ENCODE peak calls at places on chromosomes 16 and 17, in eight cellular contexts. K, B, N, J, C, Q, Y and G are unnamed samples.

GRCh38 chr17:7351665-7352558 is at the start of gene KCTD11:
- DNase-seq in C (peak), B (peak), J (peak), Q (peak), K (peak), N (peak), Y (peak), G (peak)

GRCh38 chr16:50526796-50527195 is 21.4 kb upstream of the NKD1 start:
- DNase-seq in C (no peak), Q (no peak), Y (no peak), B (no peak), N (no peak), K (no peak), J (no peak), G (no peak)

GRCh38 chr16:31130336-31130812 is 5.2 kb downstream of the PRSS8 start:
- DNase-seq in C (no peak), J (no peak), N (no peak), B (no peak), K (no peak), Y (no peak), Q (no peak), G (no peak)

GRCh38 chr17:43359469-43360105 is 39.2 kb upstream of the ARL4D start:
- DNase-seq in Y (no peak), C (no peak), J (no peak), K (no peak), Q (no peak), N (peak), B (no peak), G (no peak)

GRCh38 chr17:69434164-69434579 is 19.7 kb downstream of the MAP2K6 start:
- DNase-seq in B (peak), N (no peak), K (no peak), Y (no peak), J (peak), Q (no peak), C (no peak), G (no peak)

GRCh38 chr16:253833-254232 is 19.2 kb downstream of the FAM234A start:
- DNase-seq in C (no peak), B (no peak), Y (no peak), J (no peak), Q (no peak), N (no peak), K (no peak), G (no peak)

GRCh38 chr16:25374556-25374955 is 116.9 kb upstream of the ZKSCAN2 start:
- DNase-seq in C (no peak), B (no peak), N (no peak), Y (no peak), K (no peak), J (no peak), Q (no peak), G (no peak)

GRCh38 chr16:53159781-53160436 is 105.1 kb downstream of the CHD9 start:
- DNase-seq in Q (peak), C (no peak), B (peak), Y (no peak), J (no peak), K (peak), N (peak), G (peak)

GRCh38 chr17:48539177-48539576 is 5.7 kb downstream of the HOXB2 start:
- DNase-seq in K (peak), Y (peak), B (peak), Q (peak), C (no peak), J (peak), N (peak), G (no peak)

GRCh38 chr17:43905985-43906852 is 1.1 kb downstream of the MPP2 start:
- DNase-seq in Q (peak), B (peak), Y (no peak), J (no peak), K (peak), N (no peak), C (peak), G (no peak)

GRCh38 chr16:74184839-74185238 is 111.8 kb upstream of the PSMD7 start:
- DNase-seq in J (no peak), K (no peak), C (no peak), Q (no peak), Y (no peak), N (no peak), B (no peak), G (no peak)

GRCh38 chr17:72481572-72481971 is 360.8 kb downstream of the SOX9 start:
- DNase-seq in Q (no peak), Y (no peak), B (no peak), J (no peak), N (no peak), K (no peak), C (no peak), G (no peak)

GRCh38 chr17:55588446-55588845 is 77.2 kb upstream of the SMIM36 start:
- DNase-seq in J (peak), N (peak), Q (no peak), C (no peak), Y (no peak), K (peak), B (peak), G (no peak)

GRCh38 chr17:1985686-1986085 is 39.4 kb downstream of the RTN4RL1 start:
- DNase-seq in N (no peak), K (no peak), Q (no peak), Y (no peak), B (no peak), J (no peak), C (no peak), G (no peak)

GRCh38 chr17:37450090-37450489 is 39.6 kb upstream of the DUSP14 start:
- DNase-seq in N (no peak), K (no peak), B (peak), J (peak), Q (no peak), Y (no peak), C (no peak), G (no peak)

GRCh38 chr16:27771201-27771910 is 221.4 kb downstream of the KATNIP start:
- DNase-seq in Q (no peak), N (no peak), B (no peak), J (no peak), C (no peak), K (no peak), Y (no peak), G (no peak)

GRCh38 chr16:80852261-80852872 is 48.0 kb upstream of the CDYL2 start:
- DNase-seq in N (peak), Q (peak), B (peak), Y (no peak), K (peak), C (no peak), J (peak), G (peak)

GRCh38 chr17:44191941-44192496 is 5.2 kb downstream of the TMUB2 start:
- DNase-seq in K (no peak), N (no peak), B (no peak), J (no peak), Y (no peak), C (no peak), Q (no peak), G (no peak)

GRCh38 chr16:49048557-49048956 is 233.1 kb downstream of the CBLN1 start:
- DNase-seq in N (no peak), J (peak), B (peak), Y (no peak), C (no peak), K (peak), Q (no peak), G (no peak)

GRCh38 chr16:3519581-3519980 is 18.8 kb downstream of the CLUAP1 start:
- DNase-seq in Y (no peak), B (no peak), J (no peak), Q (peak), K (no peak), N (peak), C (no peak), G (no peak)

GRCh38 chr17:80260791-80261158 is at the start of gene RNF213:
- DNase-seq in K (no peak), B (no peak), Q (peak), J (no peak), C (peak), N (no peak), Y (no peak), G (peak)

GRCh38 chr17:67335245-67335835 is 31.0 kb downstream of the PSMD12 start:
- DNase-seq in K (peak), Q (no peak), Y (no peak), N (no peak), B (no peak), C (no peak), J (no peak), G (no peak)

GRCh38 chr16:69844441-69844840 is 82.3 kb downstream of the WWP2 start:
- DNase-seq in Q (no peak), J (no peak), Y (no peak), K (no peak), B (no peak), C (no peak), N (no peak), G (no peak)

GRCh38 chr17:28477928-28478327 is 4.5 kb downstream of the SLC13A2 start:
- DNase-seq in K (no peak), N (no peak), J (no peak), Q (no peak), Y (no peak), B (no peak), C (no peak), G (no peak)

GRCh38 chr17:3641014-3641413 is 4.5 kb downstream of the CTNS start:
- DNase-seq in N (no peak), Q (no peak), B (no peak), K (no peak), C (no peak), J (no peak), Y (no peak), G (no peak)

GRCh38 chr16:14401839-14402115 is 228.3 kb downstream of the PARN start:
- DNase-seq in N (no peak), B (peak), K (peak), J (no peak), Y (no peak), C (no peak), Q (no peak), G (no peak)

GRCh38 chr16:58235663-58236062 is 37.8 kb upstream of the CSNK2A2 start:
- DNase-seq in J (no peak), C (no peak), Q (no peak), K (no peak), Y (no peak), N (no peak), B (no peak), G (no peak)

GRCh38 chr17:41777579-41778188 is 8.8 kb downstream of the JUP start:
- DNase-seq in Q (peak), B (peak), Y (peak), C (peak), N (peak), J (no peak), K (peak), G (no peak)

GRCh38 chr17:80599546-80600305 is 55.1 kb downstream of the RPTOR start:
- DNase-seq in J (peak), B (no peak), N (no peak), Q (peak), K (peak), C (no peak), Y (no peak), G (no peak)

GRCh38 chr17:74190154-74190553 is 13.3 kb upstream of the RPL38 start:
- DNase-seq in N (peak), B (peak), Y (no peak), J (no peak), K (peak), Q (peak), C (no peak), G (no peak)

GRCh38 chr17:46020023-46020735 is 21.1 kb downstream of the STH start:
- DNase-seq in Q (no peak), J (no peak), K (no peak), C (no peak), B (no peak), N (no peak), Y (no peak), G (peak)

GRCh38 chr17:47946929-47947397 is 5.6 kb downstream of the PNPO start:
- DNase-seq in C (peak), Y (no peak), B (peak), J (peak), Q (peak), N (peak), K (peak), G (peak)

GRCh38 chr17:67534941-67535340 is 157.9 kb downstream of the PITPNC1 start:
- DNase-seq in C (no peak), N (no peak), Q (no peak), J (no peak), K (no peak), Y (no peak), B (no peak), G (no peak)

GRCh38 chr16:85551319-85551978 is 61.7 kb upstream of the GSE1 start:
- DNase-seq in N (no peak), C (no peak), B (no peak), Y (no peak), J (no peak), K (no peak), Q (no peak), G (no peak)

GRCh38 chr16:85549766-85550421 is 63.2 kb upstream of the GSE1 start:
- DNase-seq in B (no peak), C (no peak), N (no peak), K (no peak), J (no peak), Y (no peak), Q (no peak), G (no peak)

GRCh38 chr16:85548375-85548774 is 64.7 kb upstream of the GSE1 start:
- DNase-seq in Y (no peak), B (no peak), N (no peak), Q (no peak), J (no peak), K (no peak), C (no peak), G (no peak)

GRCh38 chr16:85552980-85553435 is 60.1 kb upstream of the GSE1 start:
- DNase-seq in J (no peak), Q (no peak), Y (no peak), K (no peak), B (no peak), C (no peak), N (no peak), G (no peak)

GRCh38 chr16:85550422-85551318 is 62.5 kb upstream of the GSE1 start:
- DNase-seq in J (no peak), C (no peak), Q (no peak), Y (no peak), N (no peak), B (no peak), K (no peak), G (no peak)
- TF ChIP-seq CTCF in J (no peak), C (no peak), Q (peak), Y (peak), N (peak), B (no peak), K (peak), G (no peak)

GRCh38 chr17:75524971-75525805 is at the start of gene LLGL2:
- DNase-seq in Q (peak), Y (no peak), C (peak), J (peak), B (peak), K (no peak), N (no peak), G (peak)
- TF ChIP-seq CTCF in Q (peak), Y (peak), C (peak), J (peak), B (peak), K (no peak), N (peak), G (peak)

GRCh38 chr17:12665263-12666210 is at the start of gene MYOCD:
- DNase-seq in J (no peak), Y (no peak), N (peak), Q (peak), B (peak), C (peak), K (peak), G (peak)
- TF ChIP-seq CTCF in J (peak), Y (no peak), N (no peak), Q (no peak), B (peak), C (no peak), K (no peak), G (no peak)

GRCh38 chr17:77774182-77774581 is 184.3 kb upstream of the TNRC6C start:
- DNase-seq in K (no peak), B (no peak), J (no peak), N (no peak), C (no peak), Y (no peak), Q (no peak), G (no peak)

GRCh38 chr17:77781536-77781935 is 177.0 kb upstream of the TNRC6C start:
- DNase-seq in J (no peak), N (no peak), K (no peak), C (no peak), Y (no peak), Q (no peak), B (no peak), G (no peak)

GRCh38 chr17:77779711-77780539 is 178.6 kb upstream of the TNRC6C start:
- DNase-seq in Q (no peak), K (peak), B (no peak), J (no peak), Y (no peak), C (no peak), N (peak), G (no peak)

GRCh38 chr17:77782611-77783010 is 175.9 kb upstream of the TNRC6C start:
- DNase-seq in K (no peak), Q (no peak), J (no peak), C (no peak), N (no peak), Y (no peak), B (no peak), G (no peak)

DNA sequence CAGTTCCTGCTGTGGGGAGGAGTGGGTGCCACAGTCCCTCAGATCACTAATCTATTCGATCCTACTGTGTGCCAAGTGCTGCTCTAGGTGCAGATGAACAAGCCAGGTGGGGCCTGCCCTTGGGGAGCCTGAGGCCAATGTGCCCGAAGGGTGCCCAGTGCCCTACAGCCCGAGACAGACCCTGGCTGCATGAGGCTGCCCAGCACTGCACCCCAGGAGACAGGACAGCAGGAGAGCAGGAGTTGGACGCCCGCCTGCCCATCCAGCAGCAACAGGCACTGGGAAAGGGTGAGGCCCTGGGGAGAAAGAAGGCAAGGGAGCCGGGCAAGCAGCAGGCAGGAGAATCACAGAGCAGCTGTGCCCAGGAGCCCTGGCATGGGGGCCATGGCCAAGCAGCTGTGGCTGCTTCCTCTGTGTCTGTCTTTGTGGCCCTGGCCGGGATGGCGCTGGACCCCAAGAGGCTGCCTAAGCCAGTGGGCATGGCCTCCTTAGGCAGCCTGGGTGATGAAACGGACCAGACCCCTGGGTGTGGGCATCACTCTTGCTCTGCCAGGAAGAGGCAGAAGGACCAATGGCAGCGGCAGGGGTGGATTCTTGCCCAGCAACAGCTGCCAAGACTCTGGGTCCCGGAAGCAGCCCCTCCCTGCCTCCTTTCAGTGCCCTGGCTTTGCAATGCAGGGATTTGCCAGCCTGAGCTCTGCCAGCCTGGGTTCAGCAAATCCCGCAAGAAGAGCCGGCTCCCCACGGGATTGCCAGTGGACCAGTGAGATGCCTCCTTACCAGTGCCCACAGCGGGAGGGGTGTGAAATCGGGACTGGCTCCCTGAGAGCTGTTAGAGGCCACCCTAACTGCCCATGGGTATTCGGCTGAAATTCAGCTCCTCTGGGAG is 179.6 kb upstream of the TNRC6C start:
- DNase-seq in B (no peak), C (peak), K (no peak), J (peak), N (no peak), Y (no peak), Q (no peak), G (no peak)
- TF ChIP-seq CTCF in B (no peak), C (no peak), K (no peak), J (no peak), N (no peak), Y (no peak), Q (no peak), G (no peak)

GRCh38 chr16:47528431-47528830 is 67.3 kb downstream of the PHKB start:
- DNase-seq in C (no peak), B (peak), Q (no peak), K (peak), J (no peak), N (no peak), Y (no peak), G (no peak)
- TF ChIP-seq CTCF in C (no peak), B (no peak), Q (no peak), K (no peak), J (no peak), N (no peak), Y (no peak), G (no peak)